ENCODE peak calls at places on chromosomes 7 and 10, in ten cellular contexts. One of them, this sample, is unnamed.
A peak's percentile ranks its signal among the peaks of the same experiment; 100 is the strongest.

GRCh38 chr7:1538544-1539345 is 8.2 kb downstream of the MAFK start:
- DNase-seq in activated CD8-positive, alpha-beta T cell treated with anti-CD3 and anti-CD28 coated beads for 36 hours: no peak
- DNase-seq in lower lobe of right lung: no peak
- DNase-seq in neural crest cell: no peak
- DNase-seq in bronchial epithelial cell: no peak
- DNase-seq in astrocyte of the spinal cord: no peak
- DNase-seq in PC-3: no peak
- DNase-seq in pancreas: peak; percentile 63
- DNase-seq in CD8-positive, alpha-beta T cell: no peak
- DNase-seq in activated CD4-positive, alpha-beta T cell treated with anti-CD3 and anti-CD28 coated beads for 24 hours: no peak
- DNase-seq in this sample: no peak

GRCh38 chr7:44971188-44971907 is 7.5 kb downstream of the MYO1G start:
- DNase-seq in activated CD8-positive, alpha-beta T cell treated with anti-CD3 and anti-CD28 coated beads for 36 hours: peak; percentile 10
- DNase-seq in lower lobe of right lung: no peak
- DNase-seq in neural crest cell: no peak
- DNase-seq in bronchial epithelial cell: no peak
- DNase-seq in astrocyte of the spinal cord: no peak
- DNase-seq in PC-3: no peak
- DNase-seq in pancreas: peak; percentile 42
- DNase-seq in CD8-positive, alpha-beta T cell: no peak
- DNase-seq in activated CD4-positive, alpha-beta T cell treated with anti-CD3 and anti-CD28 coated beads for 24 hours: no peak
- DNase-seq in this sample: no peak

GRCh38 chr10:84477370-84477769 is 149.0 kb downstream of the CCSER2 start:
- DNase-seq in activated CD8-positive, alpha-beta T cell treated with anti-CD3 and anti-CD28 coated beads for 36 hours: no peak
- DNase-seq in lower lobe of right lung: no peak
- DNase-seq in neural crest cell: no peak
- DNase-seq in bronchial epithelial cell: no peak
- DNase-seq in astrocyte of the spinal cord: no peak
- DNase-seq in PC-3: no peak
- DNase-seq in pancreas: no peak
- DNase-seq in CD8-positive, alpha-beta T cell: no peak
- DNase-seq in activated CD4-positive, alpha-beta T cell treated with anti-CD3 and anti-CD28 coated beads for 24 hours: no peak
- DNase-seq in this sample: no peak

GRCh38 chr10:96130326-96130758 is 245 bp downstream of the ZNF518A start:
- DNase-seq in activated CD8-positive, alpha-beta T cell treated with anti-CD3 and anti-CD28 coated beads for 36 hours: peak; percentile 80
- DNase-seq in lower lobe of right lung: peak; percentile 81
- DNase-seq in neural crest cell: peak; percentile 69
- DNase-seq in bronchial epithelial cell: peak; percentile 59
- DNase-seq in astrocyte of the spinal cord: no peak
- DNase-seq in PC-3: peak; percentile 7
- DNase-seq in pancreas: peak; percentile 81
- DNase-seq in CD8-positive, alpha-beta T cell: peak; percentile 62
- DNase-seq in activated CD4-positive, alpha-beta T cell treated with anti-CD3 and anti-CD28 coated beads for 24 hours: peak; percentile 62
- DNase-seq in this sample: peak; percentile 72

GRCh38 chr7:116582806-116583444 is 58.1 kb downstream of the CAV1 start:
- DNase-seq in activated CD8-positive, alpha-beta T cell treated with anti-CD3 and anti-CD28 coated beads for 36 hours: peak; percentile 12
- DNase-seq in lower lobe of right lung: no peak
- DNase-seq in neural crest cell: no peak
- DNase-seq in bronchial epithelial cell: no peak
- DNase-seq in astrocyte of the spinal cord: peak; percentile 61
- DNase-seq in PC-3: no peak
- DNase-seq in pancreas: no peak
- DNase-seq in CD8-positive, alpha-beta T cell: no peak
- DNase-seq in activated CD4-positive, alpha-beta T cell treated with anti-CD3 and anti-CD28 coated beads for 24 hours: no peak
- DNase-seq in this sample: peak; percentile 80

GRCh38 chr10:106499448-106499847 is 665.1 kb downstream of the SORCS1 start:
- DNase-seq in activated CD8-positive, alpha-beta T cell treated with anti-CD3 and anti-CD28 coated beads for 36 hours: no peak
- DNase-seq in lower lobe of right lung: no peak
- DNase-seq in neural crest cell: no peak
- DNase-seq in bronchial epithelial cell: no peak
- DNase-seq in astrocyte of the spinal cord: no peak
- DNase-seq in PC-3: no peak
- DNase-seq in pancreas: no peak
- DNase-seq in CD8-positive, alpha-beta T cell: no peak
- DNase-seq in activated CD4-positive, alpha-beta T cell treated with anti-CD3 and anti-CD28 coated beads for 24 hours: no peak
- DNase-seq in this sample: no peak

GRCh38 chr10:81843042-81843441 is 32.0 kb upstream of the NRG3 start:
- DNase-seq in activated CD8-positive, alpha-beta T cell treated with anti-CD3 and anti-CD28 coated beads for 36 hours: no peak
- DNase-seq in lower lobe of right lung: no peak
- DNase-seq in neural crest cell: no peak
- DNase-seq in bronchial epithelial cell: no peak
- DNase-seq in astrocyte of the spinal cord: no peak
- DNase-seq in PC-3: no peak
- DNase-seq in pancreas: no peak
- DNase-seq in CD8-positive, alpha-beta T cell: no peak
- DNase-seq in activated CD4-positive, alpha-beta T cell treated with anti-CD3 and anti-CD28 coated beads for 24 hours: no peak
- DNase-seq in this sample: no peak

GRCh38 chr10:78964952-78965633 is 103.7 kb upstream of the ZMIZ1 start:
- DNase-seq in activated CD8-positive, alpha-beta T cell treated with anti-CD3 and anti-CD28 coated beads for 36 hours: no peak
- DNase-seq in lower lobe of right lung: no peak
- DNase-seq in neural crest cell: peak; percentile 71
- DNase-seq in bronchial epithelial cell: peak; percentile 57
- DNase-seq in astrocyte of the spinal cord: peak; percentile 85
- DNase-seq in PC-3: peak; percentile 100
- DNase-seq in pancreas: peak; percentile 81
- DNase-seq in CD8-positive, alpha-beta T cell: no peak
- DNase-seq in activated CD4-positive, alpha-beta T cell treated with anti-CD3 and anti-CD28 coated beads for 24 hours: no peak
- DNase-seq in this sample: peak; percentile 60

GRCh38 chr10:22042557-22043326 is 39.2 kb upstream of the DNAJC1 start:
- DNase-seq in activated CD8-positive, alpha-beta T cell treated with anti-CD3 and anti-CD28 coated beads for 36 hours: no peak
- DNase-seq in lower lobe of right lung: no peak
- DNase-seq in neural crest cell: no peak
- DNase-seq in bronchial epithelial cell: peak; percentile 8
- DNase-seq in astrocyte of the spinal cord: peak; percentile 4
- DNase-seq in PC-3: no peak
- DNase-seq in pancreas: no peak
- DNase-seq in CD8-positive, alpha-beta T cell: no peak
- DNase-seq in activated CD4-positive, alpha-beta T cell treated with anti-CD3 and anti-CD28 coated beads for 24 hours: no peak
- DNase-seq in this sample: no peak

GRCh38 chr7:116999316-116999715 is 46.0 kb downstream of the ST7 start:
- DNase-seq in activated CD8-positive, alpha-beta T cell treated with anti-CD3 and anti-CD28 coated beads for 36 hours: no peak
- DNase-seq in lower lobe of right lung: no peak
- DNase-seq in neural crest cell: no peak
- DNase-seq in bronchial epithelial cell: no peak
- DNase-seq in astrocyte of the spinal cord: peak; percentile 58
- DNase-seq in PC-3: peak; percentile 24
- DNase-seq in pancreas: no peak
- DNase-seq in CD8-positive, alpha-beta T cell: no peak
- DNase-seq in activated CD4-positive, alpha-beta T cell treated with anti-CD3 and anti-CD28 coated beads for 24 hours: no peak
- DNase-seq in this sample: peak; percentile 71

GRCh38 chr10:1132584-1132983 is 76.4 kb downstream of the WDR37 start:
- DNase-seq in activated CD8-positive, alpha-beta T cell treated with anti-CD3 and anti-CD28 coated beads for 36 hours: no peak
- DNase-seq in lower lobe of right lung: no peak
- DNase-seq in neural crest cell: no peak
- DNase-seq in bronchial epithelial cell: no peak
- DNase-seq in astrocyte of the spinal cord: no peak
- DNase-seq in PC-3: no peak
- DNase-seq in pancreas: no peak
- DNase-seq in CD8-positive, alpha-beta T cell: no peak
- DNase-seq in activated CD4-positive, alpha-beta T cell treated with anti-CD3 and anti-CD28 coated beads for 24 hours: no peak
- DNase-seq in this sample: no peak

GRCh38 chr7:134697487-134697886 is 50.8 kb downstream of the BPGM start:
- DNase-seq in activated CD8-positive, alpha-beta T cell treated with anti-CD3 and anti-CD28 coated beads for 36 hours: no peak
- DNase-seq in lower lobe of right lung: no peak
- DNase-seq in neural crest cell: no peak
- DNase-seq in bronchial epithelial cell: no peak
- DNase-seq in astrocyte of the spinal cord: no peak
- DNase-seq in PC-3: no peak
- DNase-seq in pancreas: no peak
- DNase-seq in CD8-positive, alpha-beta T cell: no peak
- DNase-seq in activated CD4-positive, alpha-beta T cell treated with anti-CD3 and anti-CD28 coated beads for 24 hours: no peak
- DNase-seq in this sample: no peak

GRCh38 chr10:92891885-92892705 is 43.8 kb downstream of the EXOC6 start:
- DNase-seq in activated CD8-positive, alpha-beta T cell treated with anti-CD3 and anti-CD28 coated beads for 36 hours: no peak
- DNase-seq in lower lobe of right lung: peak; percentile 50
- DNase-seq in neural crest cell: no peak
- DNase-seq in bronchial epithelial cell: peak; percentile 98
- DNase-seq in astrocyte of the spinal cord: peak; percentile 77
- DNase-seq in PC-3: peak; percentile 99
- DNase-seq in pancreas: peak; percentile 59
- DNase-seq in CD8-positive, alpha-beta T cell: no peak
- DNase-seq in activated CD4-positive, alpha-beta T cell treated with anti-CD3 and anti-CD28 coated beads for 24 hours: no peak
- DNase-seq in this sample: peak; percentile 91

This sample was measured in IMR-90.